ENCODE peak calls at places on chromosomes 6 and 20, in ten cellular contexts. One of them, this sample, is unnamed. For H3K4me1, the result is how much of the 10 kb centered on the place peaks cover.

GRCh38 chr6:29748391-29749352 is 25.4 kb downstream of the HLA-F start:
- DNase-seq in adrenal gland: peak
- DNase-seq in neuronal stem cell: peak
- DNase-seq in endothelial cell of umbilical vein: peak
- DNase-seq in Peyer's patch: peak
- DNase-seq in adipocyte: peak
- DNase-seq in lower lobe of right lung: peak
- DNase-seq in right lobe of liver: peak
- DNase-seq in CD8-positive, alpha-beta memory T cell: peak
- DNase-seq in A549: peak
- DNase-seq in this sample: peak

GRCh38 chr6:117425431-117426153 is at the start of gene ROS1:
- DNase-seq in adrenal gland: no peak
- DNase-seq in neuronal stem cell: no peak
- DNase-seq in endothelial cell of umbilical vein: no peak
- DNase-seq in Peyer's patch: no peak
- DNase-seq in adipocyte: no peak
- DNase-seq in lower lobe of right lung: no peak
- DNase-seq in right lobe of liver: no peak
- DNase-seq in CD8-positive, alpha-beta memory T cell: no peak
- DNase-seq in A549: no peak
- DNase-seq in this sample: no peak

GRCh38 chr20:63484651-63485403 is 12.4 kb upstream of the KCNQ2 start:
- DNase-seq in adrenal gland: no peak
- DNase-seq in neuronal stem cell: no peak
- DNase-seq in endothelial cell of umbilical vein: no peak
- DNase-seq in Peyer's patch: no peak
- DNase-seq in adipocyte: no peak
- DNase-seq in lower lobe of right lung: no peak
- DNase-seq in right lobe of liver: no peak
- DNase-seq in CD8-positive, alpha-beta memory T cell: no peak
- DNase-seq in A549: no peak
- DNase-seq in this sample: no peak

GRCh38 chr20:16293590-16293989 is 279.7 kb downstream of the KIF16B start:
- DNase-seq in adrenal gland: no peak
- DNase-seq in neuronal stem cell: no peak
- DNase-seq in endothelial cell of umbilical vein: no peak
- DNase-seq in Peyer's patch: no peak
- DNase-seq in adipocyte: peak
- DNase-seq in lower lobe of right lung: no peak
- DNase-seq in right lobe of liver: no peak
- DNase-seq in CD8-positive, alpha-beta memory T cell: no peak
- DNase-seq in A549: peak
- DNase-seq in this sample: no peak

GRCh38 chr6:166786704-166787293 is 159.7 kb upstream of the RPS6KA2 start:
- DNase-seq in adrenal gland: peak
- DNase-seq in neuronal stem cell: peak
- DNase-seq in endothelial cell of umbilical vein: peak
- DNase-seq in Peyer's patch: no peak
- DNase-seq in adipocyte: peak
- DNase-seq in lower lobe of right lung: no peak
- DNase-seq in right lobe of liver: no peak
- DNase-seq in CD8-positive, alpha-beta memory T cell: no peak
- DNase-seq in A549: peak
- DNase-seq in this sample: peak

GRCh38 chr20:49367113-49367512 is 89.3 kb upstream of the ZNFX1 start:
- DNase-seq in adrenal gland: no peak
- DNase-seq in neuronal stem cell: no peak
- DNase-seq in endothelial cell of umbilical vein: no peak
- DNase-seq in Peyer's patch: no peak
- DNase-seq in adipocyte: no peak
- DNase-seq in lower lobe of right lung: no peak
- DNase-seq in right lobe of liver: peak
- DNase-seq in CD8-positive, alpha-beta memory T cell: no peak
- DNase-seq in A549: no peak
- DNase-seq in this sample: no peak

GRCh38 chr6:133034509-133035206 is 206.5 kb upstream of the EYA4 start:
- DNase-seq in adrenal gland: no peak
- DNase-seq in neuronal stem cell: no peak
- DNase-seq in endothelial cell of umbilical vein: no peak
- DNase-seq in Peyer's patch: no peak
- DNase-seq in adipocyte: no peak
- DNase-seq in lower lobe of right lung: no peak
- DNase-seq in right lobe of liver: no peak
- DNase-seq in CD8-positive, alpha-beta memory T cell: no peak
- DNase-seq in A549: no peak
- DNase-seq in this sample: no peak

GRCh38 chr20:36314734-36315544 is 8.8 kb downstream of the DLGAP4 start:
- DNase-seq in adrenal gland: no peak
- DNase-seq in neuronal stem cell: no peak
- DNase-seq in endothelial cell of umbilical vein: no peak
- DNase-seq in Peyer's patch: peak
- DNase-seq in adipocyte: no peak
- DNase-seq in lower lobe of right lung: no peak
- DNase-seq in right lobe of liver: no peak
- DNase-seq in CD8-positive, alpha-beta memory T cell: no peak
- DNase-seq in A549: no peak
- DNase-seq in this sample: no peak

GRCh38 chr6:40425192-40425919 is 161.8 kb downstream of the LRFN2 start:
- DNase-seq in adrenal gland: no peak
- DNase-seq in neuronal stem cell: no peak
- DNase-seq in endothelial cell of umbilical vein: no peak
- DNase-seq in Peyer's patch: no peak
- DNase-seq in adipocyte: no peak
- DNase-seq in lower lobe of right lung: no peak
- DNase-seq in right lobe of liver: no peak
- DNase-seq in CD8-positive, alpha-beta memory T cell: no peak
- DNase-seq in A549: no peak
- DNase-seq in this sample: no peak

GRCh38 chr20:36852187-36852586 is 23.8 kb upstream of the TLDC2 start:
- DNase-seq in adrenal gland: peak
- DNase-seq in neuronal stem cell: no peak
- DNase-seq in endothelial cell of umbilical vein: no peak
- DNase-seq in Peyer's patch: no peak
- DNase-seq in adipocyte: no peak
- DNase-seq in lower lobe of right lung: no peak
- DNase-seq in right lobe of liver: no peak
- DNase-seq in CD8-positive, alpha-beta memory T cell: no peak
- DNase-seq in A549: no peak
- DNase-seq in this sample: no peak

GRCh38 chr6:116012966-116013365 is 47.7 kb downstream of the FRK start:
- DNase-seq in adrenal gland: no peak
- DNase-seq in neuronal stem cell: no peak
- DNase-seq in endothelial cell of umbilical vein: no peak
- DNase-seq in Peyer's patch: no peak
- DNase-seq in adipocyte: peak
- DNase-seq in lower lobe of right lung: no peak
- DNase-seq in right lobe of liver: no peak
- DNase-seq in CD8-positive, alpha-beta memory T cell: no peak
- DNase-seq in A549: no peak
- DNase-seq in this sample: no peak

GRCh38 chr6:42038163-42038562 is 12.2 kb upstream of the TAF8 start:
- DNase-seq in adrenal gland: no peak
- DNase-seq in neuronal stem cell: no peak
- DNase-seq in endothelial cell of umbilical vein: no peak
- DNase-seq in Peyer's patch: no peak
- DNase-seq in adipocyte: no peak
- DNase-seq in lower lobe of right lung: no peak
- DNase-seq in right lobe of liver: no peak
- DNase-seq in CD8-positive, alpha-beta memory T cell: no peak
- DNase-seq in A549: no peak
- DNase-seq in this sample: no peak

GRCh38 chr20:34365765-34366213 is 2.7 kb downstream of the ITCH start:
- DNase-seq in adrenal gland: no peak
- DNase-seq in neuronal stem cell: no peak
- DNase-seq in endothelial cell of umbilical vein: no peak
- DNase-seq in Peyer's patch: no peak
- DNase-seq in adipocyte: no peak
- DNase-seq in lower lobe of right lung: no peak
- DNase-seq in right lobe of liver: no peak
- DNase-seq in CD8-positive, alpha-beta memory T cell: no peak
- DNase-seq in A549: no peak
- DNase-seq in this sample: no peak

GRCh38 chr6:149887343-149887742 is 10.6 kb downstream of the RAET1E start:
- DNase-seq in adrenal gland: peak
- DNase-seq in neuronal stem cell: no peak
- DNase-seq in endothelial cell of umbilical vein: no peak
- DNase-seq in Peyer's patch: no peak
- DNase-seq in adipocyte: peak
- DNase-seq in lower lobe of right lung: no peak
- DNase-seq in right lobe of liver: no peak
- DNase-seq in CD8-positive, alpha-beta memory T cell: no peak
- DNase-seq in A549: no peak
- DNase-seq in this sample: no peak

GRCh38 chr6:166572370-166573261 is 13.9 kb downstream of the RAMACL start:
- DNase-seq in adrenal gland: no peak
- DNase-seq in neuronal stem cell: no peak
- DNase-seq in endothelial cell of umbilical vein: no peak
- DNase-seq in Peyer's patch: no peak
- DNase-seq in adipocyte: no peak
- DNase-seq in lower lobe of right lung: peak
- DNase-seq in right lobe of liver: no peak
- DNase-seq in CD8-positive, alpha-beta memory T cell: no peak
- DNase-seq in A549: no peak
- DNase-seq in this sample: no peak

GRCh38 chr20:17648306-17648646 is 33.8 kb downstream of the RRBP1 start:
- DNase-seq in adrenal gland: peak
- DNase-seq in neuronal stem cell: no peak
- DNase-seq in endothelial cell of umbilical vein: no peak
- DNase-seq in Peyer's patch: peak
- DNase-seq in adipocyte: no peak
- DNase-seq in lower lobe of right lung: peak
- DNase-seq in right lobe of liver: no peak
- DNase-seq in CD8-positive, alpha-beta memory T cell: no peak
- DNase-seq in A549: no peak
- DNase-seq in this sample: no peak

GRCh38 chr20:3031524-3032147 is 11.8 kb upstream of the GNRH2 start:
- DNase-seq in adrenal gland: no peak
- DNase-seq in neuronal stem cell: no peak
- DNase-seq in endothelial cell of umbilical vein: no peak
- DNase-seq in Peyer's patch: no peak
- DNase-seq in adipocyte: no peak
- DNase-seq in lower lobe of right lung: no peak
- DNase-seq in right lobe of liver: no peak
- DNase-seq in CD8-positive, alpha-beta memory T cell: no peak
- DNase-seq in A549: no peak
- DNase-seq in this sample: no peak

GRCh38 chr6:152981989-152982767 is 663 bp downstream of the FBXO5 start:
- DNase-seq in adrenal gland: no peak
- DNase-seq in neuronal stem cell: no peak
- DNase-seq in endothelial cell of umbilical vein: no peak
- DNase-seq in Peyer's patch: peak
- DNase-seq in adipocyte: no peak
- DNase-seq in lower lobe of right lung: no peak
- DNase-seq in right lobe of liver: no peak
- DNase-seq in CD8-positive, alpha-beta memory T cell: no peak
- DNase-seq in A549: no peak
- DNase-seq in this sample: no peak

GRCh38 chr6:15586528-15586927 is 76.3 kb downstream of the DTNBP1 start:
- DNase-seq in adrenal gland: no peak
- DNase-seq in neuronal stem cell: no peak
- DNase-seq in endothelial cell of umbilical vein: no peak
- DNase-seq in Peyer's patch: no peak
- DNase-seq in adipocyte: no peak
- DNase-seq in lower lobe of right lung: no peak
- DNase-seq in right lobe of liver: no peak
- DNase-seq in CD8-positive, alpha-beta memory T cell: no peak
- DNase-seq in A549: no peak
- DNase-seq in this sample: no peak

GRCh38 chr20:50918403-50918802 is 12.8 kb downstream of the ADNP start:
- DNase-seq in adrenal gland: no peak
- DNase-seq in neuronal stem cell: no peak
- DNase-seq in endothelial cell of umbilical vein: no peak
- DNase-seq in Peyer's patch: no peak
- DNase-seq in adipocyte: peak
- DNase-seq in lower lobe of right lung: no peak
- DNase-seq in right lobe of liver: no peak
- DNase-seq in CD8-positive, alpha-beta memory T cell: no peak
- DNase-seq in A549: no peak
- DNase-seq in this sample: no peak
- H3K4me1 ChIP-seq in adrenal gland: half or more
- H3K4me1 ChIP-seq in neuronal stem cell: under half
- H3K4me1 ChIP-seq in endothelial cell of umbilical vein: under half
- H3K4me1 ChIP-seq in Peyer's patch: half or more
- H3K4me1 ChIP-seq in adipocyte: half or more
- H3K4me1 ChIP-seq in lower lobe of right lung: half or more
- H3K4me1 ChIP-seq in right lobe of liver: under half
- H3K4me1 ChIP-seq in CD8-positive, alpha-beta memory T cell: half or more
- H3K4me1 ChIP-seq in A549: half or more
- H3K4me1 ChIP-seq in this sample: half or more

DNA sequence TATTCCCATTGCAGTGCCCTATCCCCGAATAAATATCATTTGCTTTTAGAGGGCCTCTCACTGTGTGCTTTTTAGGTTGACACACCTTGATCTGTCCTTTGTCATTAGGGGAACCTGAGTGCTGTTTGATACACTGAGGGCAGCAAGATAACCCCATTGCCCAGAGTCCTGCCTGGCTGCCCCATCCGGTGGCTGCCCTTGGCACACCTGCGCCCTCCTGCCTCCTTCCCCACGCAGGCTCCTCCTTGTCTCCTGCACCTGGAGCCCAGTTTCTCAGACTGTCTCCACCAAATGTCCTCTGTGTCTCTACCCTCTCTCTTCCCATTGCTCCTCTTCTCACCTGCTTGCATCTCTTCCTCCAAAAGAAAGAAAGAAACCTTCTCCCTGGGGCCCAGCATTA is 98.5 kb upstream of the FRMD1 start:
- DNase-seq in adrenal gland: no peak
- DNase-seq in neuronal stem cell: no peak
- DNase-seq in endothelial cell of umbilical vein: no peak
- DNase-seq in Peyer's patch: no peak
- DNase-seq in adipocyte: no peak
- DNase-seq in lower lobe of right lung: no peak
- DNase-seq in right lobe of liver: no peak
- DNase-seq in CD8-positive, alpha-beta memory T cell: no peak
- DNase-seq in A549: no peak
- DNase-seq in this sample: no peak
- H3K4me1 ChIP-seq in adrenal gland: under half
- H3K4me1 ChIP-seq in neuronal stem cell: under half
- H3K4me1 ChIP-seq in endothelial cell of umbilical vein: under half
- H3K4me1 ChIP-seq in Peyer's patch: under half
- H3K4me1 ChIP-seq in adipocyte: under half
- H3K4me1 ChIP-seq in lower lobe of right lung: under half
- H3K4me1 ChIP-seq in right lobe of liver: under half
- H3K4me1 ChIP-seq in CD8-positive, alpha-beta memory T cell: under half
- H3K4me1 ChIP-seq in A549: under half
- H3K4me1 ChIP-seq in this sample: under half

GRCh38 chr6:168186438-168186837 is 107.4 kb upstream of the FRMD1 start:
- DNase-seq in adrenal gland: no peak
- DNase-seq in neuronal stem cell: no peak
- DNase-seq in endothelial cell of umbilical vein: no peak
- DNase-seq in Peyer's patch: no peak
- DNase-seq in adipocyte: no peak
- DNase-seq in lower lobe of right lung: no peak
- DNase-seq in right lobe of liver: no peak
- DNase-seq in CD8-positive, alpha-beta memory T cell: no peak
- DNase-seq in A549: no peak
- DNase-seq in this sample: no peak
- H3K4me1 ChIP-seq in adrenal gland: under half
- H3K4me1 ChIP-seq in neuronal stem cell: under half
- H3K4me1 ChIP-seq in endothelial cell of umbilical vein: under half
- H3K4me1 ChIP-seq in Peyer's patch: under half
- H3K4me1 ChIP-seq in adipocyte: under half
- H3K4me1 ChIP-seq in lower lobe of right lung: under half
- H3K4me1 ChIP-seq in right lobe of liver: under half
- H3K4me1 ChIP-seq in CD8-positive, alpha-beta memory T cell: under half
- H3K4me1 ChIP-seq in A549: under half
- H3K4me1 ChIP-seq in this sample: under half

GRCh38 chr6:36117639-36118549 is 12.4 kb upstream of the MAPK13 start:
- DNase-seq in adrenal gland: no peak
- DNase-seq in neuronal stem cell: no peak
- DNase-seq in endothelial cell of umbilical vein: no peak
- DNase-seq in Peyer's patch: no peak
- DNase-seq in adipocyte: no peak
- DNase-seq in lower lobe of right lung: no peak
- DNase-seq in right lobe of liver: no peak
- DNase-seq in CD8-positive, alpha-beta memory T cell: no peak
- DNase-seq in A549: no peak
- DNase-seq in this sample: no peak
- H3K4me1 ChIP-seq in adrenal gland: under half
- H3K4me1 ChIP-seq in neuronal stem cell: under half
- H3K4me1 ChIP-seq in endothelial cell of umbilical vein: under half
- H3K4me1 ChIP-seq in Peyer's patch: under half
- H3K4me1 ChIP-seq in adipocyte: under half
- H3K4me1 ChIP-seq in lower lobe of right lung: under half
- H3K4me1 ChIP-seq in right lobe of liver: under half
- H3K4me1 ChIP-seq in CD8-positive, alpha-beta memory T cell: half or more
- H3K4me1 ChIP-seq in A549: under half
- H3K4me1 ChIP-seq in this sample: half or more